ENCODE peak calls at places on chromosomes 4 and X, in eight cellular contexts. One of them, this sample, is unnamed. For H3K4me1, the result is how much of the 10 kb centered on the place peaks cover.

GRCh38 chr4:13436962-13437361 is 47.2 kb downstream of the RAB28 start:
- DNase-seq in mucosa of descending colon: no peak
- DNase-seq in right cardiac atrium: no peak
- DNase-seq in tibial nerve: no peak
- DNase-seq in neuronal stem cell: no peak
- DNase-seq in OCI-LY7: no peak
- DNase-seq in cardiac muscle cell: no peak
- DNase-seq in hepatocyte: no peak
- DNase-seq in this sample: no peak

GRCh38 chr4:4663028-4663427 is 121.2 kb upstream of the STX18 start:
- DNase-seq in mucosa of descending colon: no peak
- DNase-seq in right cardiac atrium: no peak
- DNase-seq in tibial nerve: no peak
- DNase-seq in neuronal stem cell: no peak
- DNase-seq in OCI-LY7: no peak
- DNase-seq in cardiac muscle cell: no peak
- DNase-seq in hepatocyte: no peak
- DNase-seq in this sample: no peak

GRCh38 chrX:47091149-47091775 is 13.0 kb downstream of the RGN start:
- DNase-seq in mucosa of descending colon: no peak
- DNase-seq in right cardiac atrium: no peak
- DNase-seq in tibial nerve: no peak
- DNase-seq in neuronal stem cell: peak
- DNase-seq in OCI-LY7: no peak
- DNase-seq in cardiac muscle cell: no peak
- DNase-seq in hepatocyte: no peak
- DNase-seq in this sample: no peak

GRCh38 chrX:12065251-12065650 is 73.0 kb upstream of the FRMPD4 start:
- DNase-seq in mucosa of descending colon: no peak
- DNase-seq in right cardiac atrium: no peak
- DNase-seq in tibial nerve: no peak
- DNase-seq in neuronal stem cell: peak
- DNase-seq in OCI-LY7: no peak
- DNase-seq in cardiac muscle cell: peak
- DNase-seq in hepatocyte: peak
- DNase-seq in this sample: no peak

GRCh38 chr4:71230613-71231012 is 108.2 kb upstream of the SLC4A4 start:
- DNase-seq in mucosa of descending colon: no peak
- DNase-seq in right cardiac atrium: no peak
- DNase-seq in tibial nerve: no peak
- DNase-seq in neuronal stem cell: no peak
- DNase-seq in OCI-LY7: no peak
- DNase-seq in cardiac muscle cell: no peak
- DNase-seq in hepatocyte: no peak
- DNase-seq in this sample: no peak

GRCh38 chrX:8306296-8306975 is 135.4 kb upstream of the VCX2 start:
- DNase-seq in mucosa of descending colon: no peak
- DNase-seq in right cardiac atrium: no peak
- DNase-seq in tibial nerve: no peak
- DNase-seq in neuronal stem cell: no peak
- DNase-seq in OCI-LY7: no peak
- DNase-seq in cardiac muscle cell: no peak
- DNase-seq in hepatocyte: no peak
- DNase-seq in this sample: no peak

GRCh38 chrX:111244238-111244750 is 26.0 kb downstream of the CAPN6 start:
- DNase-seq in mucosa of descending colon: no peak
- DNase-seq in right cardiac atrium: no peak
- DNase-seq in tibial nerve: no peak
- DNase-seq in neuronal stem cell: no peak
- DNase-seq in OCI-LY7: peak
- DNase-seq in cardiac muscle cell: peak
- DNase-seq in hepatocyte: peak
- DNase-seq in this sample: no peak

GRCh38 chrX:10841579-10841978 is 221.2 kb upstream of the MID1 start:
- DNase-seq in mucosa of descending colon: no peak
- DNase-seq in right cardiac atrium: no peak
- DNase-seq in tibial nerve: no peak
- DNase-seq in neuronal stem cell: no peak
- DNase-seq in OCI-LY7: no peak
- DNase-seq in cardiac muscle cell: no peak
- DNase-seq in hepatocyte: no peak
- DNase-seq in this sample: no peak

GRCh38 chr4:8763966-8764901 is 107.4 kb downstream of the HMX1 start:
- DNase-seq in mucosa of descending colon: peak
- DNase-seq in right cardiac atrium: no peak
- DNase-seq in tibial nerve: no peak
- DNase-seq in neuronal stem cell: no peak
- DNase-seq in OCI-LY7: no peak
- DNase-seq in cardiac muscle cell: no peak
- DNase-seq in hepatocyte: no peak
- DNase-seq in this sample: no peak

GRCh38 chr4:22688236-22688635 is 4.5 kb upstream of the GBA3 start:
- DNase-seq in mucosa of descending colon: no peak
- DNase-seq in right cardiac atrium: no peak
- DNase-seq in tibial nerve: no peak
- DNase-seq in neuronal stem cell: no peak
- DNase-seq in OCI-LY7: no peak
- DNase-seq in cardiac muscle cell: no peak
- DNase-seq in hepatocyte: no peak
- DNase-seq in this sample: no peak

GRCh38 chr4:82661601-82662000 is 99.8 kb upstream of the TMEM150C start:
- DNase-seq in mucosa of descending colon: no peak
- DNase-seq in right cardiac atrium: no peak
- DNase-seq in tibial nerve: no peak
- DNase-seq in neuronal stem cell: no peak
- DNase-seq in OCI-LY7: no peak
- DNase-seq in cardiac muscle cell: no peak
- DNase-seq in hepatocyte: no peak
- DNase-seq in this sample: no peak

GRCh38 chrX:129983575-129984131 is 1.2 kb downstream of the BCORL1 start:
- DNase-seq in mucosa of descending colon: peak
- DNase-seq in right cardiac atrium: peak
- DNase-seq in tibial nerve: no peak
- DNase-seq in neuronal stem cell: no peak
- DNase-seq in OCI-LY7: no peak
- DNase-seq in cardiac muscle cell: peak
- DNase-seq in hepatocyte: no peak
- DNase-seq in this sample: no peak

GRCh38 chrX:44908838-44909237 is 35.9 kb downstream of the KDM6A start:
- DNase-seq in mucosa of descending colon: no peak
- DNase-seq in right cardiac atrium: no peak
- DNase-seq in tibial nerve: no peak
- DNase-seq in neuronal stem cell: no peak
- DNase-seq in OCI-LY7: no peak
- DNase-seq in cardiac muscle cell: no peak
- DNase-seq in hepatocyte: no peak
- DNase-seq in this sample: no peak

GRCh38 chr4:79466621-79467020 is 58.6 kb upstream of the GK2 start:
- DNase-seq in mucosa of descending colon: no peak
- DNase-seq in right cardiac atrium: no peak
- DNase-seq in tibial nerve: no peak
- DNase-seq in neuronal stem cell: no peak
- DNase-seq in OCI-LY7: no peak
- DNase-seq in cardiac muscle cell: no peak
- DNase-seq in hepatocyte: no peak
- DNase-seq in this sample: no peak

GRCh38 chr4:8747467-8747841 is 124.2 kb downstream of the HMX1 start:
- DNase-seq in mucosa of descending colon: peak
- DNase-seq in right cardiac atrium: no peak
- DNase-seq in tibial nerve: peak
- DNase-seq in neuronal stem cell: no peak
- DNase-seq in OCI-LY7: no peak
- DNase-seq in cardiac muscle cell: no peak
- DNase-seq in hepatocyte: no peak
- DNase-seq in this sample: no peak

GRCh38 chr4:19850909-19851308 is 400.8 kb upstream of the SLIT2 start:
- DNase-seq in mucosa of descending colon: no peak
- DNase-seq in right cardiac atrium: no peak
- DNase-seq in tibial nerve: no peak
- DNase-seq in neuronal stem cell: no peak
- DNase-seq in OCI-LY7: no peak
- DNase-seq in cardiac muscle cell: no peak
- DNase-seq in hepatocyte: no peak
- DNase-seq in this sample: no peak

GRCh38 chr4:8608714-8609391 is 16.3 kb downstream of the CPZ start:
- DNase-seq in mucosa of descending colon: no peak
- DNase-seq in right cardiac atrium: no peak
- DNase-seq in tibial nerve: no peak
- DNase-seq in neuronal stem cell: no peak
- DNase-seq in OCI-LY7: no peak
- DNase-seq in cardiac muscle cell: no peak
- DNase-seq in hepatocyte: no peak
- DNase-seq in this sample: no peak

GRCh38 chrX:75746891-75747639 is 38.0 kb downstream of the MAGEE2 start:
- DNase-seq in mucosa of descending colon: peak
- DNase-seq in right cardiac atrium: peak
- DNase-seq in tibial nerve: no peak
- DNase-seq in neuronal stem cell: no peak
- DNase-seq in OCI-LY7: peak
- DNase-seq in cardiac muscle cell: peak
- DNase-seq in hepatocyte: peak
- DNase-seq in this sample: peak

GRCh38 chr4:783133-783541 is 42.8 kb downstream of the CPLX1 start:
- DNase-seq in mucosa of descending colon: no peak
- DNase-seq in right cardiac atrium: no peak
- DNase-seq in tibial nerve: peak
- DNase-seq in neuronal stem cell: no peak
- DNase-seq in OCI-LY7: no peak
- DNase-seq in cardiac muscle cell: no peak
- DNase-seq in hepatocyte: no peak
- DNase-seq in this sample: no peak

GRCh38 chrX:139112432-139112831 is 400.9 kb upstream of the FGF13 start:
- DNase-seq in mucosa of descending colon: no peak
- DNase-seq in right cardiac atrium: no peak
- DNase-seq in tibial nerve: no peak
- DNase-seq in neuronal stem cell: no peak
- DNase-seq in OCI-LY7: no peak
- DNase-seq in cardiac muscle cell: no peak
- DNase-seq in hepatocyte: peak
- DNase-seq in this sample: no peak

GRCh38 chr4:16194199-16194598 is 32.1 kb downstream of the TAPT1 start:
- DNase-seq in mucosa of descending colon: no peak
- DNase-seq in right cardiac atrium: no peak
- DNase-seq in tibial nerve: no peak
- DNase-seq in neuronal stem cell: no peak
- DNase-seq in OCI-LY7: no peak
- DNase-seq in cardiac muscle cell: no peak
- DNase-seq in hepatocyte: no peak
- DNase-seq in this sample: no peak

GRCh38 chr4:64516176-64516575 is 106.9 kb upstream of the TECRL start:
- DNase-seq in mucosa of descending colon: no peak
- DNase-seq in right cardiac atrium: no peak
- DNase-seq in tibial nerve: no peak
- DNase-seq in neuronal stem cell: no peak
- DNase-seq in OCI-LY7: no peak
- DNase-seq in cardiac muscle cell: no peak
- DNase-seq in hepatocyte: no peak
- DNase-seq in this sample: no peak

GRCh38 chr4:898869-899555 is 33.1 kb downstream of the GAK start:
- DNase-seq in mucosa of descending colon: no peak
- DNase-seq in right cardiac atrium: no peak
- DNase-seq in tibial nerve: no peak
- DNase-seq in neuronal stem cell: no peak
- DNase-seq in OCI-LY7: no peak
- DNase-seq in cardiac muscle cell: no peak
- DNase-seq in hepatocyte: no peak
- DNase-seq in this sample: no peak

GRCh38 chr4:2634014-2634413 is 97.6 kb downstream of the FAM193A start:
- DNase-seq in mucosa of descending colon: no peak
- DNase-seq in right cardiac atrium: no peak
- DNase-seq in tibial nerve: no peak
- DNase-seq in neuronal stem cell: no peak
- DNase-seq in OCI-LY7: no peak
- DNase-seq in cardiac muscle cell: peak
- DNase-seq in hepatocyte: no peak
- DNase-seq in this sample: no peak
- H3K4me1 ChIP-seq in mucosa of descending colon: under half
- H3K4me1 ChIP-seq in right cardiac atrium: under half
- H3K4me1 ChIP-seq in tibial nerve: under half
- H3K4me1 ChIP-seq in neuronal stem cell: under half
- H3K4me1 ChIP-seq in OCI-LY7: under half
- H3K4me1 ChIP-seq in cardiac muscle cell: under half
- H3K4me1 ChIP-seq in hepatocyte: under half
- H3K4me1 ChIP-seq in this sample: under half

GRCh38 chr4:10096201-10096975 is 20.2 kb downstream of the WDR1 start:
- DNase-seq in mucosa of descending colon: peak
- DNase-seq in right cardiac atrium: peak
- DNase-seq in tibial nerve: peak
- DNase-seq in neuronal stem cell: no peak
- DNase-seq in OCI-LY7: no peak
- DNase-seq in cardiac muscle cell: no peak
- DNase-seq in hepatocyte: peak
- DNase-seq in this sample: peak
- H3K4me1 ChIP-seq in mucosa of descending colon: under half
- H3K4me1 ChIP-seq in right cardiac atrium: half or more
- H3K4me1 ChIP-seq in tibial nerve: half or more
- H3K4me1 ChIP-seq in neuronal stem cell: under half
- H3K4me1 ChIP-seq in OCI-LY7: under half
- H3K4me1 ChIP-seq in cardiac muscle cell: half or more
- H3K4me1 ChIP-seq in hepatocyte: under half
- H3K4me1 ChIP-seq in this sample: under half

DNA sequence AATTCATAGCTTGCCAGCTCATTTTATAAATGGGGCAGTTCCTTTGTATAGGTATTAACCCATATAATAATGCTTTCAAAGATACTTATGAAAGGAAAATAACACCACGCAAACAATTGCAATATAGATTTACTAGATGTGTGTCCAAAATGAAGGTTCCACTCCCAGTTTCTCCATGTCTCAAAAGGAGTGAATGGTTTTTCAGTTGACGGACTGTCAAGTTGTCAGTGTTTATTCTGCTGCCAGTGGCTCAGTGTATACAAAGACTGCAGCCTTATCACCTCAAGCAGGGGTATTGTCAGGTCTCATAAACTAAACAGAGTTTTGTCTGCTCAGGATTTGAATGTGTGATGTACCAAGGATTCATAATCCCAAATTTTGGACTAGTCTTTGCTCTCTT is 585.3 kb upstream of the ATOH1 start:
- DNase-seq in mucosa of descending colon: no peak
- DNase-seq in right cardiac atrium: no peak
- DNase-seq in tibial nerve: no peak
- DNase-seq in neuronal stem cell: no peak
- DNase-seq in OCI-LY7: no peak
- DNase-seq in cardiac muscle cell: no peak
- DNase-seq in hepatocyte: no peak
- DNase-seq in this sample: no peak
- H3K4me1 ChIP-seq in mucosa of descending colon: under half
- H3K4me1 ChIP-seq in right cardiac atrium: under half
- H3K4me1 ChIP-seq in tibial nerve: under half
- H3K4me1 ChIP-seq in neuronal stem cell: under half
- H3K4me1 ChIP-seq in OCI-LY7: under half
- H3K4me1 ChIP-seq in cardiac muscle cell: under half
- H3K4me1 ChIP-seq in hepatocyte: under half
- H3K4me1 ChIP-seq in this sample: under half

GRCh38 chrX:134542485-134542884 is 82.5 kb downstream of the HPRT1 start:
- DNase-seq in mucosa of descending colon: no peak
- DNase-seq in right cardiac atrium: no peak
- DNase-seq in tibial nerve: no peak
- DNase-seq in neuronal stem cell: no peak
- DNase-seq in OCI-LY7: peak
- DNase-seq in cardiac muscle cell: no peak
- DNase-seq in hepatocyte: peak
- DNase-seq in this sample: no peak
- H3K4me1 ChIP-seq in mucosa of descending colon: under half
- H3K4me1 ChIP-seq in right cardiac atrium: under half
- H3K4me1 ChIP-seq in tibial nerve: under half
- H3K4me1 ChIP-seq in neuronal stem cell: under half
- H3K4me1 ChIP-seq in OCI-LY7: under half
- H3K4me1 ChIP-seq in cardiac muscle cell: under half
- H3K4me1 ChIP-seq in hepatocyte: under half
- H3K4me1 ChIP-seq in this sample: under half